ENCODE peak calls at places on chromosome X, in four cellular contexts. U is IMR-90; M is CD8-positive, alpha-beta T cell; G is brain microvascular endothelial cell. W is an unnamed sample.

GRCh38 chrX:68894513-68895338 is 65.9 kb downstream of the EFNB1 start:
- DNase-seq in U (peak), M (no peak), G (peak), W (peak)

GRCh38 chrX:71637848-71638247 is 19.5 kb upstream of the CXCR3 start:
- DNase-seq in U (peak), M (no peak), G (peak), W (peak)

GRCh38 chrX:154711264-154711663 is 39.6 kb downstream of the GAB3 start:
- DNase-seq in U (no peak), M (no peak), G (no peak), W (no peak)

GRCh38 chrX:33211356-33212254 is at the start of gene DMD:
- DNase-seq in U (peak), M (no peak), G (peak), W (peak)

GRCh38 chrX:135396109-135396508 is 25.6 kb upstream of the SMIM10L2A start:
- DNase-seq in U (peak), M (no peak), G (no peak), W (peak)

GRCh38 chrX:151806967-151807540 is 72.5 kb downstream of the CNGA2 start:
- DNase-seq in U (no peak), M (no peak), G (no peak), W (no peak)

GRCh38 chrX:15497865-15498264 is 2.7 kb upstream of the BMX start:
- DNase-seq in U (peak), M (peak), G (peak), W (peak)

GRCh38 chrX:3514996-3515395 is 168.5 kb upstream of the MXRA5 start:
- DNase-seq in U (peak), M (no peak), G (no peak), W (peak)

GRCh38 chrX:148037020-148037419 is 55.9 kb downstream of the FMR1NB start:
- DNase-seq in U (no peak), M (no peak), G (no peak), W (no peak)

GRCh38 chrX:13432776-13433605 is 113.1 kb upstream of the ATXN3L start:
- DNase-seq in U (peak), M (no peak), G (peak), W (peak)

GRCh38 chrX:35890699-35891098 is 28.8 kb upstream of the CFAP47 start:
- DNase-seq in U (peak), M (no peak), G (no peak), W (peak)

GRCh38 chrX:1524874-1525582 is 12.0 kb downstream of the P2RY8 start:
- DNase-seq in U (no peak), M (peak), G (no peak), W (no peak)

GRCh38 chrX:2958199-2958598 is 29.1 kb upstream of the ARSD start:
- DNase-seq in U (no peak), M (no peak), G (no peak), W (no peak)

GRCh38 chrX:69489625-69490024 is 14.5 kb upstream of the NALF2 start:
- DNase-seq in U (no peak), M (no peak), G (no peak), W (no peak)

GRCh38 chrX:68699960-68700746 is 52.7 kb downstream of the STARD8 start:
- DNase-seq in U (peak), M (no peak), G (no peak), W (peak)

GRCh38 chrX:40581333-40581910 is 652 bp downstream of the ATP6AP2 start:
- DNase-seq in U (peak), M (no peak), G (peak), W (peak)

GRCh38 chrX:155242300-155242699 is 22.0 kb downstream of the RAB39B start:
- DNase-seq in U (no peak), M (no peak), G (no peak), W (no peak)

GRCh38 chrX:109533631-109534030 is 3.0 kb upstream of the NXT2 start:
- DNase-seq in U (peak), M (no peak), G (peak), W (peak)

GRCh38 chrX:40105016-40105790 is 7.4 kb upstream of the BCOR start:
- DNase-seq in U (no peak), M (peak), G (no peak), W (peak)

GRCh38 chrX:42755820-42756219 is 22.1 kb downstream of the PPP1R2C start:
- DNase-seq in U (peak), M (no peak), G (peak), W (peak)

GRCh38 chrX:16112428-16112827 is 10.9 kb upstream of the GRPR start:
- DNase-seq in U (no peak), M (no peak), G (no peak), W (no peak)

GRCh38 chrX:9717376-9717775 is 48.3 kb downstream of the GPR143 start:
- DNase-seq in U (no peak), M (no peak), G (no peak), W (no peak)

GRCh38 chrX:102712216-102712966 is at the start of gene GPRASP2:
- DNase-seq in U (no peak), M (peak), G (no peak), W (peak)

GRCh38 chrX:104195489-104196084 is 29.3 kb downstream of the FAM199X start:
- DNase-seq in U (peak), M (no peak), G (peak), W (peak)

GRCh38 chrX:776061-776460 is 145.5 kb downstream of the SHOX start:
- DNase-seq in U (no peak), M (no peak), G (no peak), W (no peak)

GRCh38 chrX:110851780-110852179 is 56.2 kb upstream of the CHRDL1 start:
- DNase-seq in U (peak), M (no peak), G (no peak), W (peak)

GRCh38 chrX:10254746-10255145 is 98.0 kb downstream of the CLCN4 start:
- DNase-seq in U (no peak), M (no peak), G (no peak), W (no peak)

GRCh38 chrX:38233891-38234807 is 13.5 kb upstream of the SRPX start:
- DNase-seq in U (peak), M (no peak), G (peak), W (peak)

GRCh38 chrX:142089193-142089592 is 115.9 kb downstream of the MAGEC2 start:
- DNase-seq in U (peak), M (no peak), G (no peak), W (peak)

GRCh38 chrX:13152511-13152868 is 108.1 kb upstream of the FAM9C start:
- DNase-seq in U (no peak), M (no peak), G (no peak), W (no peak)

GRCh38 chrX:66015152-66015827 is 24.6 kb downstream of the VSIG4 start:
- DNase-seq in U (no peak), M (no peak), G (no peak), W (peak)
- TF ChIP-seq CTCF in U (no peak), M (no peak), G (no peak), W (no peak)

GRCh38 chrX:96719161-96719875 is 34.7 kb downstream of the DIAPH2 start:
- DNase-seq in U (no peak), M (no peak), G (no peak), W (no peak)

GRCh38 chrX:96722793-96723192 is 38.2 kb downstream of the DIAPH2 start:
- DNase-seq in U (no peak), M (no peak), G (no peak), W (no peak)

GRCh38 chrX:96715412-96715940 is 30.8 kb downstream of the DIAPH2 start:
- DNase-seq in U (peak), M (no peak), G (no peak), W (peak)

DNA sequence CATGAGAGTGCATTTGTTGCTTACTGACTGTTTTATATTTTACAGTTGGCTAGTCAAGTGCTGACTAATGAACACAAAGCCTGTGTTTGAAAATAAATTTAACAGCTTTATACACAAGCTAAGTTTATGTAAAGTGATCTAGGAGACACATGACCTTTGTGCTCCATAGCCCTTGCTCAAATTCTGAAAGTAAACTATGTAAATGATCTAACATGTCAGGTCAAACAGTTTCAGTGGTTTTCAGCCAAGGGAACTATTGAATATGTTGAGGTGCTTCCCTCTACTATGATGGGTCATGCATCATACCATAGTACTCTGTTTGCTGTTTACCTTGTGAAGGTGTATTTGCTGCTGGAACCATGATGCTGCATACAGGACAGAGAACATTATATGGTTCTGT is 36.8 kb downstream of the DIAPH2 start:
- DNase-seq in U (peak), M (no peak), G (no peak), W (no peak)
- H3K4me3 ChIP-seq in U (no peak), M (no peak), G (no peak), W (no peak)

DNA sequence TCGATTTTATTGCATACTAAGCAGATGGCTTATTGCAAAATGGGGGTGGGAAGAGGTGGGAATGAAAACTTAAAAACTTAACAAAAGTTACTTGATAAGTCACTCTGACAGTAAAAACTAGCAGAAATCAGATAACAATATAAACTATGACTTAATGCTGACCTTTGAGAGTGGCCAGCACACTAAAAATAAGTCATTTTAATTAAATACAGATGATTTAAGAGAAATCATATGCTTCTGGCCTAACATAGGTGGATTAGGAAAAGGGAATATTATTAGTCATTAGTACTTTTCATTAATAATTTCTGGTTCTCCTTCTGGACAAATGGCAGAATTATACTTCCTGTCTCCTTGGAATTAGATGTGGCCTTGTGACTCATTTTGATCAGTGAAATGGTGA is 756.7 kb downstream of the PCDH19 start:
- DNase-seq in U (no peak), M (no peak), G (no peak), W (no peak)
- TF ChIP-seq CTCF in U (no peak), M (no peak), G (no peak), W (no peak)

GRCh38 chrX:25017667-25018247 is 2.0 kb upstream of the ARX start:
- DNase-seq in U (no peak), M (no peak), G (no peak), W (no peak)
- H3K4me3 ChIP-seq in U (no peak), M (no peak), G (no peak), W (no peak)

GRCh38 chrX:49842603-49843002 is 13.5 kb downstream of the PAGE4 start:
- DNase-seq in U (no peak), M (no peak), G (no peak), W (no peak)
- TF ChIP-seq CTCF in U (no peak), M (no peak), G (no peak), W (no peak)

GRCh38 chrX:119481218-119481875 is 13.1 kb downstream of the SLC25A5 start:
- DNase-seq in U (no peak), M (no peak), G (no peak), W (no peak)

GRCh38 chrX:119482497-119483480 is 14.5 kb downstream of the SLC25A5 start:
- DNase-seq in U (peak), M (peak), G (peak), W (peak)

GRCh38 chrX:119478504-119478903 is 10.3 kb downstream of the SLC25A5 start:
- DNase-seq in U (no peak), M (no peak), G (no peak), W (no peak)

GRCh38 chrX:119479845-119480244 is 11.6 kb downstream of the SLC25A5 start:
- DNase-seq in U (no peak), M (no peak), G (no peak), W (no peak)

DNA sequence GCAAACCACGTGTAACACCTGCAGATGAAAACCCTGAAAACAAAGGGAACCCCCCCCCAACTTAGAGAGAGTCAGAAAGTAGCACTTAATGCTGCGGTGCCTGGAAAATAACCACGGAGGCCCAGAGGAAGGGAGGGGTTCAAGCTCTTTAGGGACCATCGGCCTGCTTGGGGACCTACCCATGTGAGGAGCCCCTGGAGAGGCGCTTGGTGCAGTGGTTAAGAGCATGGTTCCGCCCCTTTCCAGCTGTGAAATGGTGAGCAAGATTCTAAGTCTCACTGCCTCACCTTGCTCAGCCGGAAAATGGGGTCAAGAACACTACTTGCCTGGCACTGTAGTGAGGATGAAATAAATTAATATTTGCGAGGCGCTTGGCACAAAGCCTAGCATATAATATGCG is 13.8 kb downstream of the SLC25A5 start:
- DNase-seq in U (no peak), M (no peak), G (no peak), W (no peak)
- H3K4me3 ChIP-seq in U (peak), M (peak), G (no peak), W (peak)

GRCh38 chrX:82081027-82081426 is 879.1 kb downstream of the SH3BGRL start:
- DNase-seq in U (no peak), M (no peak), G (no peak), W (no peak)
- TF ChIP-seq CTCF in U (no peak), M (no peak), G (no peak), W (no peak)

DNA sequence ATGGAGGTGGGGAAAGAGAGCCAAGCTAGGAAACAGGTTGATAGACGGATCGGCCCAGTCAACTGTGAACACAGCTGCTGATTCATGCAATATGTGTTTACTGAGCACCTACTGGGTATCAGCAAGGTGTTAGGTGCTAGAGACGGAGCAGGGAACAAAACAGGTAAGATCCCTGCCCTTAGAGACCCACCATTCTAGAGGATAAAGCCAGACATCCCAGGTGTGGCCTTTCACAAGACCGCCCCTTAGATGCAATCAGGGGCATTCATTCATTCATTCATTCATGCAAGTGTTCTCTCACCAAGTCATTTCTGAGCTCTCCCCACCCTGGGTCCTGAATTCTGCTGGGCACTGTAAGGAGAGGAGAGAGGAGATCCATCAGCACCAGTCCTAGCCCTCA is 20.2 kb upstream of the MTM1 start:
- DNase-seq in U (no peak), M (no peak), G (no peak), W (no peak)
- H3K4me3 ChIP-seq in U (no peak), M (peak), G (no peak), W (no peak)

DNA sequence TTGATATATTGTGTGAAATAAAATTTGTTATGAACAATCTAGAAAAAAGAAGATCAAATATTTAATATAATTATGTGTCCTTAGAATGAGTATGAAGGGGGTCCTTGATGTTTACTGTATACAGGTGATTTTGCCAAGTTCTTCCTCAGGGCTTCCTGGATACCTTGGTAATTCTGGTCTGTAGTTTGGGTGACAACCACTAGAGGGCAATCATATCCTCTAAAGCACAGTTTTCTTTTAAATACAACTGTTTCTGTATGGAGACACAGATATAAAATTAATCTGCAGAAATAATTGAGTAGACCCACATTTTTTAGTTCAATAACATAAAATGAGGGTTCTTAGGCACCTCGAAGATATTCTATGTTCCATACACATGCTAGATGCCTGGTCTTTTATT is 157.7 kb downstream of the SPANXN1 start:
- DNase-seq in U (peak), M (no peak), G (peak), W (peak)
- TF ChIP-seq CTCF in U (peak), M (no peak), G (peak), W (peak)